ENCODE peak calls at places on chromosome 17, in nine cellular contexts. R is IMR-90; W is BJ; I is fibroblast of lung; Q is lung; B is GM03348; L is activated naive CD4-positive, alpha-beta T cell treated with anti-CD3 and anti-CD28 coated beads, Interleukin-2, amount 10 ng/mL, durations not matched to agents 7 days and 5 days; H is NCI-H2081; N is M059J. V is an unnamed sample.

GRCh38 chr17:35666967-35667552 is 64.4 kb upstream of the RASL10B start:
- DNase-seq in R (peak), W (no peak), I (peak), Q (no peak), B (peak), L (no peak), H (no peak), N (peak), V (no peak)

GRCh38 chr17:17119106-17119505 is 76.8 kb downstream of the MPRIP start:
- DNase-seq in R (no peak), W (no peak), I (no peak), Q (peak), B (no peak), L (no peak), H (no peak), N (no peak), V (no peak)

GRCh38 chr17:62619413-62620155 is 7.9 kb upstream of the MRC2 start:
- DNase-seq in R (no peak), W (no peak), I (no peak), Q (no peak), B (no peak), L (no peak), H (no peak), N (no peak), V (no peak)

GRCh38 chr17:80124351-80124981 is 22.5 kb downstream of the EIF4A3 start:
- DNase-seq in R (peak), W (no peak), I (peak), Q (no peak), B (peak), L (no peak), H (no peak), N (no peak), V (peak)

GRCh38 chr17:58813712-58814111 is 58.1 kb downstream of the PPM1E start:
- DNase-seq in R (no peak), W (no peak), I (no peak), Q (no peak), B (no peak), L (no peak), H (no peak), N (no peak), V (no peak)

GRCh38 chr17:27741361-27741861 is 58.9 kb downstream of the NOS2 start:
- DNase-seq in R (peak), W (no peak), I (peak), Q (no peak), B (peak), L (no peak), H (no peak), N (peak), V (no peak)

GRCh38 chr17:22142091-22142490 is 449.8 kb downstream of the KCNJ18 start:
- DNase-seq in R (no peak), W (no peak), I (no peak), Q (no peak), B (no peak), L (no peak), H (no peak), N (no peak), V (no peak)

GRCh38 chr17:82862758-82863645 is 23.2 kb upstream of the ZNF750 start:
- DNase-seq in R (no peak), W (no peak), I (no peak), Q (no peak), B (no peak), L (no peak), H (no peak), N (no peak), V (no peak)

GRCh38 chr17:35166526-35166925 is 18.9 kb downstream of the UNC45B start:
- DNase-seq in R (no peak), W (no peak), I (no peak), Q (no peak), B (no peak), L (no peak), H (no peak), N (no peak), V (no peak)

GRCh38 chr17:68048996-68049395 is 13.5 kb downstream of the KPNA2 start:
- DNase-seq in R (no peak), W (no peak), I (no peak), Q (no peak), B (no peak), L (no peak), H (no peak), N (peak), V (no peak)

GRCh38 chr17:80839401-80839800 is 152.2 kb upstream of the CHMP6 start:
- DNase-seq in R (no peak), W (no peak), I (no peak), Q (no peak), B (no peak), L (no peak), H (no peak), N (no peak), V (no peak)

GRCh38 chr17:44076716-44077594 is 6.4 kb downstream of the G6PC3 start:
- DNase-seq in R (no peak), W (no peak), I (no peak), Q (no peak), B (no peak), L (no peak), H (no peak), N (no peak), V (no peak)

GRCh38 chr17:65627892-65628622 is 66.6 kb upstream of the AXIN2 start:
- DNase-seq in R (peak), W (peak), I (peak), Q (no peak), B (no peak), L (no peak), H (peak), N (peak), V (no peak)

GRCh38 chr17:37389160-37389559 is 13.4 kb downstream of the C17orf78 start:
- DNase-seq in R (no peak), W (no peak), I (no peak), Q (no peak), B (no peak), L (no peak), H (no peak), N (no peak), V (no peak)

GRCh38 chr17:38605852-38606645 is at the start of gene SRCIN1:
- DNase-seq in R (peak), W (no peak), I (peak), Q (no peak), B (peak), L (peak), H (peak), N (no peak), V (peak)

GRCh38 chr17:6868579-6868978 is 37.0 kb upstream of the TEKT1 start:
- DNase-seq in R (no peak), W (no peak), I (peak), Q (no peak), B (no peak), L (no peak), H (no peak), N (peak), V (no peak)

GRCh38 chr17:57114085-57114673 is 29.1 kb downstream of the AKAP1 start:
- DNase-seq in R (peak), W (no peak), I (no peak), Q (no peak), B (peak), L (peak), H (peak), N (no peak), V (peak)

GRCh38 chr17:67549787-67550186 is 167.9 kb upstream of the NOL11 start:
- DNase-seq in R (no peak), W (no peak), I (no peak), Q (no peak), B (no peak), L (no peak), H (no peak), N (no peak), V (no peak)

GRCh38 chr17:79822583-79823124 is 16.6 kb downstream of the CBX4 start:
- DNase-seq in R (no peak), W (no peak), I (no peak), Q (no peak), B (no peak), L (no peak), H (no peak), N (no peak), V (no peak)

GRCh38 chr17:48261297-48261880 is 153.8 kb downstream of the SNX11 start:
- DNase-seq in R (peak), W (no peak), I (no peak), Q (no peak), B (peak), L (no peak), H (peak), N (peak), V (peak)

GRCh38 chr17:76869878-76870714 is 1.9 kb downstream of the MGAT5B start:
- DNase-seq in R (peak), W (no peak), I (peak), Q (no peak), B (no peak), L (no peak), H (no peak), N (no peak), V (no peak)

GRCh38 chr17:73821665-73822064 is 177.4 kb upstream of the SDK2 start:
- DNase-seq in R (no peak), W (no peak), I (no peak), Q (no peak), B (no peak), L (no peak), H (no peak), N (no peak), V (no peak)

GRCh38 chr17:6713918-6714271 is 726 bp upstream of the SLC13A5 start:
- DNase-seq in R (no peak), W (no peak), I (no peak), Q (no peak), B (no peak), L (no peak), H (no peak), N (no peak), V (peak)

GRCh38 chr17:50292465-50292864 is 18.2 kb downstream of the TMEM92 start:
- DNase-seq in R (peak), W (no peak), I (no peak), Q (no peak), B (no peak), L (no peak), H (no peak), N (peak), V (no peak)

GRCh38 chr17:3017936-3018335 is 45.5 kb downstream of the OR1D5 start:
- DNase-seq in R (no peak), W (no peak), I (no peak), Q (no peak), B (no peak), L (no peak), H (no peak), N (no peak), V (no peak)